ENCODE peak calls at places on chromosome 5, in nine cellular contexts. D is GM23248, O is HCT116, Z is hepatocyte, W is SK-N-SH, J is PC-3, F is GM23338, R is neural progenitor cell, Y is MM.1S. T is an unnamed sample.

GRCh38 chr5:72844218-72844603 is 27.8 kb downstream of the TNPO1 start:
- DNase-seq in D (no peak), O (no peak), Z (no peak), W (no peak), J (no peak), F (no peak), R (no peak), Y (no peak), T (no peak)

GRCh38 chr5:179325296-179326031 is 19.8 kb downstream of the ADAMTS2 start:
- DNase-seq in D (no peak), O (no peak), Z (no peak), W (no peak), J (no peak), F (no peak), R (no peak), Y (no peak), T (no peak)

GRCh38 chr5:34686762-34687268 is 30.7 kb downstream of the RAI14 start:
- DNase-seq in D (peak), O (peak), Z (peak), W (no peak), J (peak), F (no peak), R (no peak), Y (no peak), T (no peak)

GRCh38 chr5:27652505-27652904 is 614.1 kb upstream of the CDH9 start:
- DNase-seq in D (no peak), O (no peak), Z (no peak), W (no peak), J (peak), F (peak), R (peak), Y (no peak), T (no peak)

GRCh38 chr5:120531215-120531614 is 67.1 kb downstream of the PRR16 start:
- DNase-seq in D (no peak), O (no peak), Z (no peak), W (no peak), J (no peak), F (no peak), R (peak), Y (no peak), T (no peak)

GRCh38 chr5:80884086-80884813 is 75.9 kb upstream of the RASGRF2 start:
- DNase-seq in D (no peak), O (no peak), Z (no peak), W (no peak), J (no peak), F (peak), R (no peak), Y (no peak), T (no peak)

GRCh38 chr5:123813251-123813650 is 301.3 kb downstream of the CSNK1G3 start:
- DNase-seq in D (no peak), O (no peak), Z (no peak), W (no peak), J (no peak), F (no peak), R (no peak), Y (no peak), T (no peak)

GRCh38 chr5:99019812-99020697 is 91.2 kb upstream of the CHD1 start:
- DNase-seq in D (peak), O (peak), Z (peak), W (no peak), J (peak), F (no peak), R (no peak), Y (no peak), T (no peak)

GRCh38 chr5:84425365-84425764 is 40.7 kb upstream of the EDIL3 start:
- DNase-seq in D (no peak), O (no peak), Z (no peak), W (no peak), J (no peak), F (no peak), R (peak), Y (no peak), T (no peak)

GRCh38 chr5:93349613-93350012 is 231.4 kb downstream of the NR2F1-AS1 start:
- DNase-seq in D (peak), O (no peak), Z (no peak), W (no peak), J (peak), F (no peak), R (no peak), Y (no peak), T (no peak)

GRCh38 chr5:180352976-180353225 is 235 bp downstream of the GFPT2 start:
- DNase-seq in D (no peak), O (no peak), Z (no peak), W (no peak), J (no peak), F (no peak), R (no peak), Y (no peak), T (no peak)

GRCh38 chr5:60372786-60373185 is 327.2 kb downstream of the DEPDC1B start:
- DNase-seq in D (no peak), O (no peak), Z (peak), W (no peak), J (no peak), F (no peak), R (no peak), Y (no peak), T (no peak)

GRCh38 chr5:57033103-57033502 is 81.2 kb upstream of the MIER3 start:
- DNase-seq in D (no peak), O (peak), Z (peak), W (no peak), J (peak), F (no peak), R (no peak), Y (no peak), T (no peak)

GRCh38 chr5:81904166-81904565 is 67.7 kb upstream of the ATG10 start:
- DNase-seq in D (no peak), O (no peak), Z (no peak), W (no peak), J (no peak), F (no peak), R (no peak), Y (no peak), T (no peak)

GRCh38 chr5:380701-381309 is 59.3 kb downstream of the AHRR start:
- DNase-seq in D (peak), O (no peak), Z (no peak), W (no peak), J (no peak), F (no peak), R (no peak), Y (no peak), T (no peak)

GRCh38 chr5:110727025-110727314 is 499 bp upstream of the TMEM232 start:
- DNase-seq in D (no peak), O (no peak), Z (peak), W (no peak), J (peak), F (peak), R (peak), Y (peak), T (peak)

GRCh38 chr5:119070578-119070827 is 384 bp upstream of the DMXL1 start:
- DNase-seq in D (no peak), O (no peak), Z (peak), W (peak), J (no peak), F (peak), R (peak), Y (no peak), T (no peak)

GRCh38 chr5:173326501-173326960 is 1.7 kb downstream of the STC2 start:
- DNase-seq in D (peak), O (no peak), Z (no peak), W (no peak), J (peak), F (no peak), R (peak), Y (no peak), T (no peak)

GRCh38 chr5:109739741-109740140 is 50.0 kb downstream of the MAN2A1 start:
- DNase-seq in D (peak), O (no peak), Z (no peak), W (no peak), J (peak), F (peak), R (peak), Y (peak), T (no peak)

GRCh38 chr5:1034421-1034905 is 25.9 kb downstream of the NKD2 start:
- DNase-seq in D (no peak), O (no peak), Z (no peak), W (peak), J (no peak), F (no peak), R (no peak), Y (no peak), T (no peak)

GRCh38 chr5:79697222-79698164 is 7.9 kb downstream of the CMYA5 start:
- DNase-seq in D (peak), O (no peak), Z (peak), W (no peak), J (no peak), F (no peak), R (no peak), Y (no peak), T (no peak)

GRCh38 chr5:140868721-140869554 is at the start of gene PCDHA11:
- DNase-seq in D (peak), O (peak), Z (no peak), W (no peak), J (no peak), F (peak), R (peak), Y (peak), T (no peak)
- TF ChIP-seq EZH2phosphoT487 in D (no peak), O (no peak), Z (no peak), W (no peak), J (no peak), F (no peak), R (no peak), Y (no peak), T (no peak)

GRCh38 chr5:112065818-112066217 is 308.8 kb upstream of the NREP start:
- DNase-seq in D (no peak), O (no peak), Z (no peak), W (no peak), J (no peak), F (no peak), R (no peak), Y (no peak), T (no peak)
- TF ChIP-seq EZH2phosphoT487 in D (no peak), O (no peak), Z (no peak), W (no peak), J (no peak), F (no peak), R (no peak), Y (no peak), T (no peak)

GRCh38 chr5:38663276-38663675 is 106.8 kb upstream of the LIFR start:
- DNase-seq in D (no peak), O (no peak), Z (no peak), W (no peak), J (no peak), F (no peak), R (no peak), Y (no peak), T (no peak)
- TF ChIP-seq EZH2phosphoT487 in D (no peak), O (no peak), Z (no peak), W (no peak), J (no peak), F (no peak), R (no peak), Y (no peak), T (no peak)

GRCh38 chr5:171521219-171521633 is 101.8 kb downstream of the FGF18 start:
- DNase-seq in D (peak), O (peak), Z (peak), W (peak), J (peak), F (peak), R (peak), Y (no peak), T (no peak)
- TF ChIP-seq EZH2phosphoT487 in D (no peak), O (no peak), Z (no peak), W (no peak), J (no peak), F (no peak), R (no peak), Y (no peak), T (no peak)

GRCh38 chr5:43572357-43572756 is 15.5 kb upstream of the PAIP1 start:
- DNase-seq in D (peak), O (no peak), Z (no peak), W (no peak), J (no peak), F (no peak), R (no peak), Y (no peak), T (no peak)

GRCh38 chr5:43567967-43568366 is 11.1 kb upstream of the PAIP1 start:
- DNase-seq in D (no peak), O (no peak), Z (no peak), W (no peak), J (no peak), F (no peak), R (no peak), Y (no peak), T (no peak)

GRCh38 chr5:43570487-43571158 is 13.7 kb upstream of the PAIP1 start:
- DNase-seq in D (no peak), O (no peak), Z (no peak), W (no peak), J (no peak), F (no peak), R (no peak), Y (no peak), T (no peak)

GRCh38 chr5:43571237-43571636 is 14.4 kb upstream of the PAIP1 start:
- DNase-seq in D (peak), O (no peak), Z (no peak), W (no peak), J (no peak), F (no peak), R (no peak), Y (no peak), T (no peak)

DNA sequence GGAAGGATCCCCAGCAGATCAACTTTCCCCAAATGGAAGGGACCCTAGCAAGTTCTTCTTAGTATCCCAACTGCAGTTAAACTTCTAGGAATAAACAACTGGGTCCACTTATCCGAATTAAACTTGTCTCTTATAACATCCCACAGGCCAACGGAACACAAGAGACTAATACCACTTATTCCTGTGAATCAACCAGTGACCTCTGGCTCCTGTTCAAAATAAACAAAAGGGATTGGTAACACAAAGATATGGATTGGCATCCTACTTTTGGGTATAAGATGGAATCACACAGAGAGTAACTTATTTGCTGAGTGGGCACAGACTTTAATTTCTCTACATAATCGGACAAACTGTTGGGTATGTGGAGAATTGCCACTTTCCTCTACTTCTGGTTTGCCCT is 12.4 kb upstream of the PAIP1 start:
- DNase-seq in D (no peak), O (no peak), Z (no peak), W (no peak), J (no peak), F (no peak), R (no peak), Y (no peak), T (no peak)
- TF ChIP-seq EZH2phosphoT487 in D (no peak), O (no peak), Z (no peak), W (no peak), J (no peak), F (no peak), R (no peak), Y (no peak), T (no peak)